ENCODE peak calls at places on chromosome 15, in ten cellular contexts. Q is neural progenitor cell, H is left ventricle myocardium inferior, R is cardiac fibroblast, O is AG04449, U is MCF 10A, G is neural crest cell, V is astrocyte of the spinal cord, M is fibroblast of villous mesenchyme, N is fibroblast of mammary gland. C is an unnamed sample.
A peak's percentile ranks its signal among the peaks of the same experiment; 100 is the strongest.

GRCh38 chr15:68384451-68385239 is 47.3 kb downstream of the ITGA11 start:
- DNase-seq in Q (no peak), H (no peak), R (peak; percentile 95), O (peak; percentile 76), U (peak; percentile 76), G (no peak), V (peak; percentile 91), M (peak; percentile 95), N (peak; percentile 94), C (no peak)

GRCh38 chr15:44529864-44530604 is 6.9 kb upstream of the EIF3J start:
- DNase-seq in Q (no peak), H (no peak), R (no peak), O (no peak), U (no peak), G (no peak), V (no peak), M (no peak), N (no peak), C (no peak)

GRCh38 chr15:73632670-73633058 is 525 bp downstream of the NPTN start:
- DNase-seq in Q (peak; percentile 42), H (peak; percentile 31), R (no peak), O (no peak), U (no peak), G (peak; percentile 23), V (no peak), M (no peak), N (no peak), C (no peak)

GRCh38 chr15:74200394-74200793 is 2.2 kb downstream of the STRA6 start:
- DNase-seq in Q (no peak), H (no peak), R (peak; percentile 84), O (no peak), U (peak; percentile 98), G (no peak), V (peak; percentile 86), M (peak; percentile 90), N (peak; percentile 86), C (no peak)

GRCh38 chr15:64051645-64052259 is 5.5 kb upstream of the DAPK2 start:
- DNase-seq in Q (no peak), H (no peak), R (no peak), O (no peak), U (no peak), G (no peak), V (no peak), M (no peak), N (no peak), C (no peak)

GRCh38 chr15:78338756-78339155 is 1.4 kb upstream of the CRABP1 start:
- DNase-seq in Q (no peak), H (no peak), R (no peak), O (no peak), U (no peak), G (no peak), V (no peak), M (no peak), N (no peak), C (no peak)

GRCh38 chr15:31349233-31350141 is 22.9 kb downstream of the KLF13 start:
- DNase-seq in Q (no peak), H (peak; percentile 14), R (no peak), O (no peak), U (no peak), G (no peak), V (no peak), M (no peak), N (peak; percentile 47), C (peak; percentile 25)

GRCh38 chr15:66862111-66862815 is 160.2 kb downstream of the SMAD6 start:
- DNase-seq in Q (no peak), H (no peak), R (no peak), O (no peak), U (peak; percentile 34), G (no peak), V (no peak), M (no peak), N (peak; percentile 43), C (no peak)

DNA sequence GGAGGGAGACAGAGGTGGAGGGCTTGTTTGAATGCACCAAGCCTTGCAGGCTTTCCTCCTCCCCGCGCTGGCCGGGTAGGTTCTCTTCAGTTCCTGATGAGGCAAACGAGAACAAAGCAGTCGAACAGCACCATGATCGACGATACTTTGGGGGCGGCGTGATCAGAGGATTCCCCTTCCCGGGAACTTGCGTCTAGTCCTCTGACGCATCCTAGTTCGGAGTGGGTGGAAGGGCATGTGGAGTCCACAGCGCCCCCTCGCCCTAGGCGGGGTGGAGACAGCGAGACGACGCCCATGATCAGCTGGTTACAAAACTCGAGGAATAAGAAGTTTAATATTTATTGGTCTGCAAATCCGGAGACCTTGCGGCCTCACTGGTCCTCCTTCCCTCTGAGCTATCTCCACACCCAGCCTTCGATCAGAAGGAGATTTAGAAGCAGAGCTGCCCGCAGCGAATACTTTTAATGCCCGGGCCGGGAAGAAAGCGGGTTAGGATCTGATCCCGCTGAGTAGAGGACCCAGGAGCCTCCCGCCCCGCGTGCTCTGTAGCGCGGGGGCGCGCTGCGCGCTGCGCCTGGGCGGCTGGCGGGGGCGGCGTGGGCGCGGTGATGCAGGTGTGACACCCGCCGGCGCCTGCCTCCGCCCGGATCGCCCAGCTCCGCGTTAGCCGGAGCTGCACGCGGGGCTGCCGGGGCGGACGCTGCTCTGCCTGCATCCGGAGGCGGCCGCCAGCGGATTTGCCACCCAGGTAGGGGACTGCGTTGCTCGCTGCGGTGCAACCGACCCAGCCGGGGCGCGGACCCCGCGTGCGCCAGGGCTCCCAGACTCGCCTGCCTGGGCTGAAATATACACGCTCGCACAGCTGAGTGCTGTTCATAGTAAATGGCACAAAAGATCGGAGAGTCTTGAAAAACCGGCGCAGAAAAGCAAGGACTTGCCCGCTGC is at the start of gene SV2B:
- DNase-seq in Q (peak; percentile 83), H (peak; percentile 27), R (peak; percentile 35), O (no peak), U (peak; percentile 26), G (peak; percentile 25), V (peak; percentile 5), M (peak; percentile 18), N (peak; percentile 58), C (peak; percentile 69)
- TF ChIP-seq CTCF in Q (peak; percentile 44), H (peak; percentile 21), R (peak; percentile 14), O (no peak), U (no peak), G (peak; percentile 34), V (peak; percentile 21), M (no peak), N (peak; percentile 12), C (peak; percentile 39)

DNA sequence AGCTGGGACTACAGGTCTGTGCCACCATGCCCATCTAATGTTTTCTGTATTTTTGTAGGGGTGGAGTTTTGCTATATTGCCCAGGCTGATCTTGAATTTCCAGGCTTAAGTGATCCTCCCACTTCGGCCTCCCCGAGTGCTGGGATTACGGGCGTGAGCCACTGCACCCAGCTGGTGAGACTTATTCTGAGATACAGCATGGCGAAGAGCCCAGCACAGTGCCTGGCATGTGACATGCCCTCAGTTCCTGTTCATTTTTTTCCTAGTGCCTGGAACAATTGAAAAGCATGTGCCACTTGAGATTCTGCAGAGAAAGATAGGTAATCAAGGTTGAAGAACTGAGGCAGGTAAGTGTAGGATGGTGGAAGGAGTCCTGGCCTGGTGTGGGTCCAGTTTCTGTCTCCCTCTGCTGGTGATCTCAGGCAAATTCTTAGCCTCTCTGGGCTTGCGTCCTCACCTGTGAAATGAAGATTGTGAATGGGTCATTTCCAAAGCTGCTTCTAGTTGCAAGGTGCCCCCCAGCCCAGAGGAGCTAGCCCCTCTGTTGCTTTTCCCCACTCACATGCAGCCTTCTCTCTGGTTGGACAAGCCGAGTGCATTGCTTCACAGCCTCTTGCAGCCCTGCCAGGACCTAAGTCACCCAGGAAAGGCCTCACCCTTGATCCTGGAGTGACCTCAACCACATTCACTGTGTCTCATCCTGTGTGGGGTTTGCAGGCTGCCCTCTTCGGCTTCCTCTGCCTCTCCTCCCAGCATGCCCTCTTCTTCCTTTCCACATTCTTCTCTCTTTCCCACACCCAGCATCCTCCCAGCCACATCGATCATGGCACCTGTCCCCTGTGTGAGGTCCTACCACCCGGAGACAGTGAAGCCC is 4.3 kb upstream of the RHCG start:
- DNase-seq in Q (no peak), H (no peak), R (no peak), O (no peak), U (peak; percentile 42), G (no peak), V (no peak), M (no peak), N (no peak), C (peak; percentile 17)
- TF ChIP-seq CTCF in Q (peak; percentile 44), H (no peak), R (peak; percentile 46), O (no peak), U (peak; percentile 27), G (peak; percentile 41), V (peak; percentile 32), M (peak; percentile 40), N (peak; percentile 43), C (peak; percentile 17)

DNA sequence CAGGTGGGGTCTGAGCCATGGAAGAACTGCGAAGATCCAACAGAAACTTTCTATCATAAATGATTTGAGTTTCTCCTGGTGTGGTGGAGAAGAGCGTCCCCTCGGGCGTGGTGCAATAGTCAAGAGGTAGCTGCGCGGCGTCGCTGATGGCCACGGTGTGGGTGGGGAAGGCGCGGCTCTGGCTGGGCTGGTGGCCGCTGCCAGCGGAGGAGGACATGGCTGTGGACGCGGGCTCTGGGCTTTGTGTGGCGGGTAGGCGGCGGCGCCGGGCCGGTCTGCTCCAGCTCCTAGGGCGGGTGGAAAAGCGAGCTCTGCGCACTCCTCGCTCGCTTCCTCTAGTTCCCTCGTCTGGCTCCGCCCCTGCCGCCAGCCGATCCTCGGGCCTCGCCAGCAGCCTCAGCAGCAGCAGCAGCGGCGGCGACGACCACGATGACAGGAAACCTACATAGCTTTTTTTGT is 5.9 kb downstream of the STARD9 start:
- DNase-seq in Q (peak; percentile 95), H (peak; percentile 92), R (peak; percentile 75), O (no peak), U (peak; percentile 70), G (peak; percentile 73), V (peak; percentile 67), M (peak; percentile 75), N (peak; percentile 62), C (peak; percentile 88)
- TF ChIP-seq CTCF in Q (no peak), H (no peak), R (no peak), O (no peak), U (no peak), G (no peak), V (no peak), M (no peak), N (no peak), C (no peak)

GRCh38 chr15:32643907-32644445 is 2.5 kb downstream of the SCG5 start:
- DNase-seq in Q (no peak), H (no peak), R (no peak), O (no peak), U (no peak), G (no peak), V (no peak), M (no peak), N (no peak), C (no peak)

GRCh38 chr15:32651229-32651837 is 9.8 kb downstream of the SCG5 start:
- DNase-seq in Q (peak; percentile 74), H (no peak), R (peak; percentile 80), O (peak; percentile 33), U (peak; percentile 70), G (peak; percentile 48), V (peak; percentile 69), M (peak; percentile 60), N (peak; percentile 73), C (peak; percentile 52)

GRCh38 chr15:32652178-32652577 is 10.7 kb downstream of the SCG5 start:
- DNase-seq in Q (no peak), H (no peak), R (no peak), O (no peak), U (no peak), G (no peak), V (no peak), M (no peak), N (no peak), C (no peak)

GRCh38 chr15:32646304-32646703 is 4.8 kb downstream of the SCG5 start:
- DNase-seq in Q (no peak), H (no peak), R (no peak), O (no peak), U (no peak), G (no peak), V (no peak), M (no peak), N (no peak), C (no peak)

DNA sequence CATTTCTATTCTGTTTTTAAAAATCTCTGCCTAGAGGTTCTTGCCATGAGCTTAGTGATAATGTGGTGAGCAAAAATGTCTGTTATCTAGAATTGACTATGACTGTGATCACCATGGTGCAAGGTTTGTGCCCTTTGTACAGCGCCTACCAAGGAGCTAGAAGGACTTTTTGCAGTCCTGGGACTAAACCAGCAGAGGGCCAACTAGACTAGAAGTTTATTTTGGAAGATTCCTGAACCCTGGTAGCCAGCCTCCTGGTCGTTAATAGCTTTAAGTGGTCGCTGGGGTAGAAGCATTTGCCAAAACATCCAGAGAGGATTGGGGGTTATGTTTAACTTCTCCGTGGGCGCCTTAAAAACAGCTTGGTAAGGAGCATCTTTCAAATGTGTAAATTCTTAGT is 7.8 kb downstream of the SCG5 start:
- DNase-seq in Q (peak; percentile 56), H (no peak), R (peak; percentile 47), O (no peak), U (no peak), G (no peak), V (peak; percentile 43), M (no peak), N (peak; percentile 47), C (no peak)
- TF ChIP-seq CTCF in Q (peak; percentile 61), H (no peak), R (peak; percentile 52), O (peak; percentile 61), U (peak; percentile 4), G (peak; percentile 46), V (peak; percentile 68), M (peak; percentile 60), N (peak; percentile 46), C (no peak)

C was measured in activated CD8-positive, alpha-beta T cell treated with anti-CD3 and anti-CD28 coated beads for 36 hours.